ENCODE peak calls at places on chromosome 6, in ten cellular contexts. One of them, this sample, is unnamed. For H3K4me1, the result is how much of the 10 kb centered on the place peaks cover.

GRCh38 chr6:82862543-82862942 is 203.1 kb downstream of the UBE3D start:
- DNase-seq in endodermal cell: no peak
- DNase-seq in ovary: no peak
- DNase-seq in esophagus squamous epithelium: no peak
- DNase-seq in CD8-positive, alpha-beta memory T cell: no peak
- DNase-seq in pancreas: no peak
- DNase-seq in upper lobe of right lung: no peak
- DNase-seq in GM23338: no peak
- DNase-seq in A549: no peak
- DNase-seq in CD4-positive, alpha-beta memory T cell: no peak
- DNase-seq in this sample: no peak

GRCh38 chr6:94041930-94042724 is 622.8 kb upstream of the EPHA7 start:
- DNase-seq in endodermal cell: no peak
- DNase-seq in ovary: no peak
- DNase-seq in esophagus squamous epithelium: no peak
- DNase-seq in CD8-positive, alpha-beta memory T cell: no peak
- DNase-seq in pancreas: no peak
- DNase-seq in upper lobe of right lung: no peak
- DNase-seq in GM23338: no peak
- DNase-seq in A549: no peak
- DNase-seq in CD4-positive, alpha-beta memory T cell: no peak
- DNase-seq in this sample: no peak

GRCh38 chr6:7540595-7540994 is 876 bp upstream of the DSP start:
- DNase-seq in endodermal cell: peak
- DNase-seq in ovary: no peak
- DNase-seq in esophagus squamous epithelium: no peak
- DNase-seq in CD8-positive, alpha-beta memory T cell: no peak
- DNase-seq in pancreas: peak
- DNase-seq in upper lobe of right lung: no peak
- DNase-seq in GM23338: peak
- DNase-seq in A549: peak
- DNase-seq in CD4-positive, alpha-beta memory T cell: no peak
- DNase-seq in this sample: peak

GRCh38 chr6:148760568-148761531 is 14.0 kb downstream of the UST start:
- DNase-seq in endodermal cell: peak
- DNase-seq in ovary: peak
- DNase-seq in esophagus squamous epithelium: peak
- DNase-seq in CD8-positive, alpha-beta memory T cell: peak
- DNase-seq in pancreas: no peak
- DNase-seq in upper lobe of right lung: no peak
- DNase-seq in GM23338: peak
- DNase-seq in A549: no peak
- DNase-seq in CD4-positive, alpha-beta memory T cell: peak
- DNase-seq in this sample: peak

GRCh38 chr6:135002974-135003703 is 51.5 kb downstream of the HBS1L start:
- DNase-seq in endodermal cell: no peak
- DNase-seq in ovary: no peak
- DNase-seq in esophagus squamous epithelium: no peak
- DNase-seq in CD8-positive, alpha-beta memory T cell: no peak
- DNase-seq in pancreas: no peak
- DNase-seq in upper lobe of right lung: no peak
- DNase-seq in GM23338: no peak
- DNase-seq in A549: no peak
- DNase-seq in CD4-positive, alpha-beta memory T cell: no peak
- DNase-seq in this sample: no peak

GRCh38 chr6:43809417-43810305 is 39.6 kb downstream of the VEGFA start:
- DNase-seq in endodermal cell: no peak
- DNase-seq in ovary: no peak
- DNase-seq in esophagus squamous epithelium: no peak
- DNase-seq in CD8-positive, alpha-beta memory T cell: no peak
- DNase-seq in pancreas: peak
- DNase-seq in upper lobe of right lung: no peak
- DNase-seq in GM23338: no peak
- DNase-seq in A549: peak
- DNase-seq in CD4-positive, alpha-beta memory T cell: no peak
- DNase-seq in this sample: no peak

GRCh38 chr6:10800810-10801209 is 37.5 kb downstream of the MAK start:
- DNase-seq in endodermal cell: no peak
- DNase-seq in ovary: no peak
- DNase-seq in esophagus squamous epithelium: no peak
- DNase-seq in CD8-positive, alpha-beta memory T cell: no peak
- DNase-seq in pancreas: no peak
- DNase-seq in upper lobe of right lung: no peak
- DNase-seq in GM23338: no peak
- DNase-seq in A549: peak
- DNase-seq in CD4-positive, alpha-beta memory T cell: no peak
- DNase-seq in this sample: no peak

GRCh38 chr6:18595774-18596528 is 208.8 kb downstream of the RNF144B start:
- DNase-seq in endodermal cell: peak
- DNase-seq in ovary: peak
- DNase-seq in esophagus squamous epithelium: no peak
- DNase-seq in CD8-positive, alpha-beta memory T cell: peak
- DNase-seq in pancreas: peak
- DNase-seq in upper lobe of right lung: no peak
- DNase-seq in GM23338: peak
- DNase-seq in A549: peak
- DNase-seq in CD4-positive, alpha-beta memory T cell: peak
- DNase-seq in this sample: peak

GRCh38 chr6:73451166-73452106 is 661 bp downstream of the CGAS start:
- DNase-seq in endodermal cell: peak
- DNase-seq in ovary: peak
- DNase-seq in esophagus squamous epithelium: no peak
- DNase-seq in CD8-positive, alpha-beta memory T cell: peak
- DNase-seq in pancreas: peak
- DNase-seq in upper lobe of right lung: peak
- DNase-seq in GM23338: peak
- DNase-seq in A549: peak
- DNase-seq in CD4-positive, alpha-beta memory T cell: peak
- DNase-seq in this sample: peak

GRCh38 chr6:53986165-53986720 is 125.0 kb upstream of the MLIP start:
- DNase-seq in endodermal cell: peak
- DNase-seq in ovary: no peak
- DNase-seq in esophagus squamous epithelium: no peak
- DNase-seq in CD8-positive, alpha-beta memory T cell: no peak
- DNase-seq in pancreas: peak
- DNase-seq in upper lobe of right lung: no peak
- DNase-seq in GM23338: peak
- DNase-seq in A549: peak
- DNase-seq in CD4-positive, alpha-beta memory T cell: no peak
- DNase-seq in this sample: peak

DNA sequence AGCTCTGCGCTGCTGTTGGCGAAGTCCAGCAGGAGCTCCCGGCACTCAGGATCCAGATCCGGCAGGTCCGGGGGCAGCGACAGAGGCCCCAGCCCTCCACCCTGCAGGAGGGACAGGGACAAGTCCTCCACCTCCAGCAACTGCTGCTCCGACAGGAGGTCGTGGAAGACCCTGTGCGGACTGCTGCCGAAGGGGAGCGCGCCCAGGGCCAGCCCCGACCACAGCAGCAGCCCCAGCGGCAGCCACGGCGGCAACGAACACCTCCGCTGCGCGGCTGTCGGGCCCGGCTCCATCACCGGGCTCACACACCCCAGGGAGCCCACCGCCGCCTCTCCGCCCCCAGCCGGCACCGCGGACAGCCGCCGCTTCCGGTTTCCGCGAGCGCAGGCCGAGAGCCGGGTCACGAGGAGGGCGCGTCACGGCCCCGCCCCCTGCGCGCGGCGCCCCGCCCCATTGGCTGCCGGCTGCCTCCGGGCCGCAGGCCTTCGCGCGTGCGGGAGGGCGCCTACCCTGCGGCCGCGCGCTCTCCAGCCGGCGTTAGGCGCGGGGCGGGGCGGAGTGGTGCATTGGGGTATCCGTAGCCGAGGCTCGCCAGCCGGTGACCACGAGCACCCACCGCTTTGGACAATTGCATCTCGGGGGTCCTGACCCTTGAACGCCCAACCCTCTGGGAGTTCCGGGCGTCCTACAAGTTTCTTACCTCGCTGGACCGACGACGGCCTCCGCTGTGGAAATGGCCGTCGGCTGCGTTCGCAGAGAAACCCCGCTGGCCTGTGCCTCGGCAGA is at the start of gene OSTM1:
- DNase-seq in endodermal cell: peak
- DNase-seq in ovary: peak
- DNase-seq in esophagus squamous epithelium: peak
- DNase-seq in CD8-positive, alpha-beta memory T cell: peak
- DNase-seq in pancreas: peak
- DNase-seq in upper lobe of right lung: peak
- DNase-seq in GM23338: peak
- DNase-seq in A549: peak
- DNase-seq in CD4-positive, alpha-beta memory T cell: peak
- DNase-seq in this sample: peak
- H3K4me1 ChIP-seq in endodermal cell: under half
- H3K4me1 ChIP-seq in ovary: under half
- H3K4me1 ChIP-seq in esophagus squamous epithelium: under half
- H3K4me1 ChIP-seq in CD8-positive, alpha-beta memory T cell: under half
- H3K4me1 ChIP-seq in pancreas: under half
- H3K4me1 ChIP-seq in upper lobe of right lung: under half
- H3K4me1 ChIP-seq in GM23338: under half
- H3K4me1 ChIP-seq in A549: under half
- H3K4me1 ChIP-seq in CD4-positive, alpha-beta memory T cell: under half
- H3K4me1 ChIP-seq in this sample: under half

DNA sequence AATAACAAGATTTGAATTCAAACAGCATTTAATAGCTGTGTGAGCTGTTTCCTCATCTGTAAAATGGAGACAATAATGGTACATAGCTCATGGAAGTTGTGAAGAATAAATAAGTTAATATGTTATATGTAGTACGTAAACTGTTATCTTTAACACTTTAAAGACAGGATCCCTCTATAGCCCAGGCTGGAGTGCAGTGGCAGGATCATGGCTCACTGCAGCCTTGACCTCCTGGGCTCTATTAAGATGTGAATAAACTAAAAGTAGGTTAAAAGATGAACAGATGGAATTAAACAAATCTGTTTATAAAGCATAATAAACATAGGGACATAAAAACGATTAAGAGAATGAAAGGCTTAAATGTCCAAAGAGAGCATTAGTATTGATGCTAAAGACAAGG is 3.0 kb downstream of the AMD1 start:
- DNase-seq in endodermal cell: no peak
- DNase-seq in ovary: no peak
- DNase-seq in esophagus squamous epithelium: no peak
- DNase-seq in CD8-positive, alpha-beta memory T cell: no peak
- DNase-seq in pancreas: no peak
- DNase-seq in upper lobe of right lung: no peak
- DNase-seq in GM23338: no peak
- DNase-seq in A549: no peak
- DNase-seq in CD4-positive, alpha-beta memory T cell: no peak
- DNase-seq in this sample: no peak
- H3K4me1 ChIP-seq in endodermal cell: under half
- H3K4me1 ChIP-seq in ovary: under half
- H3K4me1 ChIP-seq in esophagus squamous epithelium: under half
- H3K4me1 ChIP-seq in CD8-positive, alpha-beta memory T cell: half or more
- H3K4me1 ChIP-seq in pancreas: under half
- H3K4me1 ChIP-seq in upper lobe of right lung: under half
- H3K4me1 ChIP-seq in GM23338: under half
- H3K4me1 ChIP-seq in A549: half or more
- H3K4me1 ChIP-seq in CD4-positive, alpha-beta memory T cell: half or more
- H3K4me1 ChIP-seq in this sample: half or more

GRCh38 chr6:15796130-15796766 is 133.4 kb upstream of the DTNBP1 start:
- DNase-seq in endodermal cell: no peak
- DNase-seq in ovary: no peak
- DNase-seq in esophagus squamous epithelium: no peak
- DNase-seq in CD8-positive, alpha-beta memory T cell: no peak
- DNase-seq in pancreas: no peak
- DNase-seq in upper lobe of right lung: no peak
- DNase-seq in GM23338: no peak
- DNase-seq in A549: no peak
- DNase-seq in CD4-positive, alpha-beta memory T cell: no peak
- DNase-seq in this sample: peak
- H3K4me1 ChIP-seq in endodermal cell: under half
- H3K4me1 ChIP-seq in ovary: under half
- H3K4me1 ChIP-seq in esophagus squamous epithelium: under half
- H3K4me1 ChIP-seq in CD8-positive, alpha-beta memory T cell: under half
- H3K4me1 ChIP-seq in pancreas: under half
- H3K4me1 ChIP-seq in upper lobe of right lung: under half
- H3K4me1 ChIP-seq in GM23338: under half
- H3K4me1 ChIP-seq in A549: under half
- H3K4me1 ChIP-seq in CD4-positive, alpha-beta memory T cell: under half
- H3K4me1 ChIP-seq in this sample: under half

DNA sequence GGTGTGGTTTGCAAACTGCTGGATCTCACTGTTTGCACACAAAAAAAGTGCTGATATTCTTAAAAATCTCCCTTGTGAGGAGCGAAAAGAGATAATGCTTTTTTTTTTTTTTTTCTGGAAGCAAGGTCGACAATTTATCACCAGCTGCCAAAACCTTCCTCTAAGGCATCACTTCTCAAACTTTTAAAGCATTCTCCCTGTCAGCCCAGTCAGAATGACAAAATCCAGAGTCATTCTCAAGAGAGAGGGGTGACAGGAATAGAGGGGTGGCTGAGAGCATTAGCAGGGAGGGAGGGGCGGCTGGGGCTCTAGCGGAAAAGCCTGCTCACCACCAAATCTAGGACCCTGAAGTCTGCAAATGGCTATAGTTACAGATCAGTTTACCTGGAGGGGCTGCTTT is 137.1 kb upstream of the ARMC2 start:
- DNase-seq in endodermal cell: no peak
- DNase-seq in ovary: no peak
- DNase-seq in esophagus squamous epithelium: no peak
- DNase-seq in CD8-positive, alpha-beta memory T cell: no peak
- DNase-seq in pancreas: no peak
- DNase-seq in upper lobe of right lung: no peak
- DNase-seq in GM23338: no peak
- DNase-seq in A549: no peak
- DNase-seq in CD4-positive, alpha-beta memory T cell: no peak
- DNase-seq in this sample: no peak
- H3K4me1 ChIP-seq in endodermal cell: under half
- H3K4me1 ChIP-seq in ovary: under half
- H3K4me1 ChIP-seq in esophagus squamous epithelium: under half
- H3K4me1 ChIP-seq in CD8-positive, alpha-beta memory T cell: under half
- H3K4me1 ChIP-seq in pancreas: under half
- H3K4me1 ChIP-seq in upper lobe of right lung: under half
- H3K4me1 ChIP-seq in GM23338: under half
- H3K4me1 ChIP-seq in A549: under half
- H3K4me1 ChIP-seq in CD4-positive, alpha-beta memory T cell: under half
- H3K4me1 ChIP-seq in this sample: under half

DNA sequence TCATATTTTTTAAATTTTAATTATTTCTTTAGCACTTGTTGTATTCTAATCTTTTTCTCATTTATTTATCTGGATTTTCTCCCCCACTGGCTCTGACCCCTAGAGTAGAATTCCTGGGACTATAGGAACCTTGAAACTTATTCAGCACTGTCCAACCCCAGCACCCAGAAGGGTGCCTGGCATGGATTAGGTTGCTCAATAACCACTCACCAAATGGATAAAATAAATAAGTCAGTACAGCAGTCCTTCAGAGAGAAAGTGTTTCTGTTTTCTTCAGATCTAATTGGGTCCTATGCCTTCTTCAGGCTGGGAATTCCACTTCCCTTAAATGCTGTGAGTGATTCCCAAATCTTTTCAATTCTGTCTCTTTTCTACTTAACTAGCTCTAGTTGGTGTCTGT is 206.2 kb downstream of the PTPRK start:
- DNase-seq in endodermal cell: no peak
- DNase-seq in ovary: no peak
- DNase-seq in esophagus squamous epithelium: no peak
- DNase-seq in CD8-positive, alpha-beta memory T cell: no peak
- DNase-seq in pancreas: no peak
- DNase-seq in upper lobe of right lung: no peak
- DNase-seq in GM23338: no peak
- DNase-seq in A549: no peak
- DNase-seq in CD4-positive, alpha-beta memory T cell: no peak
- DNase-seq in this sample: no peak
- H3K4me1 ChIP-seq in endodermal cell: under half
- H3K4me1 ChIP-seq in ovary: under half
- H3K4me1 ChIP-seq in esophagus squamous epithelium: under half
- H3K4me1 ChIP-seq in CD8-positive, alpha-beta memory T cell: under half
- H3K4me1 ChIP-seq in pancreas: under half
- H3K4me1 ChIP-seq in upper lobe of right lung: under half
- H3K4me1 ChIP-seq in GM23338: half or more
- H3K4me1 ChIP-seq in A549: under half
- H3K4me1 ChIP-seq in CD4-positive, alpha-beta memory T cell: under half
- H3K4me1 ChIP-seq in this sample: under half

GRCh38 chr6:142848969-142849368 is 96.0 kb downstream of the HIVEP2 start:
- DNase-seq in endodermal cell: no peak
- DNase-seq in ovary: no peak
- DNase-seq in esophagus squamous epithelium: no peak
- DNase-seq in CD8-positive, alpha-beta memory T cell: no peak
- DNase-seq in pancreas: no peak
- DNase-seq in upper lobe of right lung: no peak
- DNase-seq in GM23338: no peak
- DNase-seq in A549: no peak
- DNase-seq in CD4-positive, alpha-beta memory T cell: no peak
- DNase-seq in this sample: no peak
- H3K4me1 ChIP-seq in endodermal cell: under half
- H3K4me1 ChIP-seq in ovary: under half
- H3K4me1 ChIP-seq in esophagus squamous epithelium: under half
- H3K4me1 ChIP-seq in CD8-positive, alpha-beta memory T cell: half or more
- H3K4me1 ChIP-seq in pancreas: under half
- H3K4me1 ChIP-seq in upper lobe of right lung: under half
- H3K4me1 ChIP-seq in GM23338: under half
- H3K4me1 ChIP-seq in A549: under half
- H3K4me1 ChIP-seq in CD4-positive, alpha-beta memory T cell: half or more
- H3K4me1 ChIP-seq in this sample: under half